ENCODE peak calls at places on chromosome 17, in seven cellular contexts. J is cardiac muscle cell, Z is BE2C, V is cardiac fibroblast, Y is fibroblast of lung, N is mesothelial cell of epicardium, M is hepatocyte. W is an unnamed sample.
A peak's percentile ranks its signal among the peaks of the same experiment; 100 is the strongest.

GRCh38 chr17:68322630-68323029 is 31.3 kb downstream of the ARSG start:
- DNase-seq in J (no peak), Z (no peak), V (no peak), Y (no peak), N (no peak), M (no peak), W (no peak)

GRCh38 chr17:44257815-44258750 is 9.9 kb downstream of the SLC4A1 start:
- DNase-seq in J (no peak), Z (peak; percentile 55), V (no peak), Y (no peak), N (no peak), M (no peak), W (no peak)

GRCh38 chr17:12967962-12968361 is 49.9 kb downstream of the ELAC2 start:
- DNase-seq in J (no peak), Z (no peak), V (no peak), Y (no peak), N (no peak), M (no peak), W (no peak)

GRCh38 chr17:16980813-16981731 is 9.2 kb upstream of the TNFRSF13B start:
- DNase-seq in J (no peak), Z (peak; percentile 66), V (no peak), Y (no peak), N (no peak), M (no peak), W (peak; percentile 55)

GRCh38 chr17:58306131-58306951 is 22.3 kb downstream of the TSPOAP1 start:
- DNase-seq in J (no peak), Z (no peak), V (no peak), Y (no peak), N (no peak), M (no peak), W (peak; percentile 11)

GRCh38 chr17:48869821-48870318 is 22.7 kb upstream of the ATP5MC1 start:
- DNase-seq in J (no peak), Z (no peak), V (no peak), Y (no peak), N (no peak), M (no peak), W (no peak)

GRCh38 chr17:82278786-82279379 is 5.4 kb upstream of the CSNK1D start:
- DNase-seq in J (no peak), Z (no peak), V (no peak), Y (no peak), N (no peak), M (no peak), W (no peak)

GRCh38 chr17:29140631-29141483 is 39.3 kb downstream of the MYO18A start:
- DNase-seq in J (peak; percentile 89), Z (peak; percentile 66), V (peak; percentile 49), Y (peak; percentile 49), N (no peak), M (no peak), W (peak; percentile 75)

GRCh38 chr17:59762022-59762825 is 54.8 kb downstream of the VMP1 start:
- DNase-seq in J (no peak), Z (no peak), V (peak; percentile 59), Y (peak; percentile 84), N (no peak), M (no peak), W (no peak)

GRCh38 chr17:74361613-74362391 is at the start of gene BTBD17:
- DNase-seq in J (peak; percentile 64), Z (peak; percentile 64), V (peak; percentile 49), Y (peak; percentile 6), N (no peak), M (peak; percentile 71), W (peak; percentile 93)

GRCh38 chr17:63998050-63998720 is at the start of gene PRR29:
- DNase-seq in J (peak; percentile 91), Z (peak; percentile 89), V (peak; percentile 72), Y (peak; percentile 53), N (peak; percentile 78), M (peak; percentile 93), W (peak; percentile 88)

GRCh38 chr17:751269-752001 is 629 bp downstream of the GEMIN4 start:
- DNase-seq in J (peak; percentile 35), Z (no peak), V (peak; percentile 46), Y (peak; percentile 54), N (no peak), M (peak; percentile 41), W (no peak)

GRCh38 chr17:35588196-35588920 is 1.2 kb downstream of the AP2B1 start:
- DNase-seq in J (no peak), Z (no peak), V (peak; percentile 47), Y (peak; percentile 36), N (no peak), M (peak; percentile 73), W (no peak)

GRCh38 chr17:75130632-75131277 is 787 bp downstream of the NT5C start:
- DNase-seq in J (peak; percentile 76), Z (peak; percentile 78), V (peak; percentile 66), Y (peak; percentile 60), N (peak; percentile 44), M (peak; percentile 80), W (peak; percentile 70)

GRCh38 chr17:81217531-81217930 is 5.2 kb downstream of the CEP131 start:
- DNase-seq in J (no peak), Z (no peak), V (no peak), Y (no peak), N (no peak), M (no peak), W (no peak)

GRCh38 chr17:17235212-17236174 is 1.5 kb downstream of the FLCN start:
- DNase-seq in J (peak; percentile 13), Z (no peak), V (peak; percentile 9), Y (peak; percentile 18), N (no peak), M (peak; percentile 60), W (no peak)

GRCh38 chr17:55699178-55699865 is 23.3 kb downstream of the TMEM100 start:
- DNase-seq in J (no peak), Z (peak; percentile 45), V (no peak), Y (no peak), N (no peak), M (no peak), W (no peak)

GRCh38 chr17:27888945-27889344 is 4.2 kb downstream of the LYRM9 start:
- DNase-seq in J (peak; percentile 83), Z (no peak), V (peak; percentile 35), Y (no peak), N (no peak), M (peak; percentile 24), W (no peak)

GRCh38 chr17:15451681-15452080 is 15.7 kb downstream of the CDRT4 start:
- DNase-seq in J (no peak), Z (no peak), V (no peak), Y (no peak), N (no peak), M (no peak), W (no peak)

GRCh38 chr17:7035591-7036368 is at the start of gene SLC16A13:
- DNase-seq in J (peak; percentile 97), Z (peak; percentile 86), V (peak; percentile 96), Y (peak; percentile 92), N (peak; percentile 90), M (peak; percentile 99), W (peak; percentile 92)

DNA sequence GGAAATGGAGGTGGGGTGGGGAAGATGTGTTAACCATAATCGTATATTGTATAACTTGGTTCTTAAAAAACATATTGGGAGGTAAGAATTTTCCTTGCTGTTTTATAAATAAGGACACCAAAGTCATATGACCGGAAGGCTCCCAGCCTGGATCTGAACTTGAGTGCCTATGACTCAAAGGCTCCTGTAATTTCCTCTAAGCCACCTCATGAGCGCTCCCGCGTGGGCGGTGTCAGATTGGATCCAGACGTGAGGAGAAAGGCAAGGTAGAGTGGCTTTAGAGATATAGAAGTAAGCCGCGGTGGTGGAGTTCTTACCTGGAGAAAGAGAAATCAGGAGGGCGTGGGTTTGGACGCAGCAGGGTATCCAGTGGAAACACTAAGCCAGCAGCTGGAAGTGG is 196.2 kb upstream of the NLRP1 start:
- DNase-seq in J (no peak), Z (no peak), V (peak; percentile 6), Y (no peak), N (no peak), M (peak; percentile 13), W (no peak)
- TF ChIP-seq CTCF in J (no peak), Z (no peak), V (peak; percentile 4), Y (no peak), N (no peak), M (no peak), W (no peak)

DNA sequence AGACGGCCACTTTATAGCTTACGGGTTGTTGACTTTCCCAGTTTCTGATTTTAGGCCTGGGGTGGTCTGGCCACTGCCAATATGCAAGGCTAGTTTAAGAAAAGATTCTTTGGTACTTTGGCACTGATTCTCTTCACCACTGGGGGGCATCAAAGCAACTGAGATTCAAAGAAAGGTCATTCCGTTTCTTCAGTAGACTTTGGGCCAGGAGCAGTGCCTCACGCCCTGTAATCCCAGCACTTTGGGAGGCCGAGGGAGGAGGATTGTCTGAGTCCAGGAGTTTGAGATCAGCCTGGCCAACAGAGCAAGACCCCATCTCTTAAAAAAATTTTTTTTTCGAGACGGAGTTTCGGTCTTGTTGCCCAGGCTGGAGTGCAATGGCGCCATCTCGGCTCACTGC is 53.0 kb downstream of the RPA1 start:
- DNase-seq in J (peak; percentile 64), Z (peak; percentile 36), V (peak; percentile 53), Y (peak; percentile 55), N (no peak), M (peak; percentile 32), W (peak; percentile 29)
- TF ChIP-seq CTCF in J (peak; percentile 60), Z (peak; percentile 57), V (peak; percentile 53), Y (peak; percentile 51), N (peak; percentile 54), M (peak; percentile 53), W (peak; percentile 68)

DNA sequence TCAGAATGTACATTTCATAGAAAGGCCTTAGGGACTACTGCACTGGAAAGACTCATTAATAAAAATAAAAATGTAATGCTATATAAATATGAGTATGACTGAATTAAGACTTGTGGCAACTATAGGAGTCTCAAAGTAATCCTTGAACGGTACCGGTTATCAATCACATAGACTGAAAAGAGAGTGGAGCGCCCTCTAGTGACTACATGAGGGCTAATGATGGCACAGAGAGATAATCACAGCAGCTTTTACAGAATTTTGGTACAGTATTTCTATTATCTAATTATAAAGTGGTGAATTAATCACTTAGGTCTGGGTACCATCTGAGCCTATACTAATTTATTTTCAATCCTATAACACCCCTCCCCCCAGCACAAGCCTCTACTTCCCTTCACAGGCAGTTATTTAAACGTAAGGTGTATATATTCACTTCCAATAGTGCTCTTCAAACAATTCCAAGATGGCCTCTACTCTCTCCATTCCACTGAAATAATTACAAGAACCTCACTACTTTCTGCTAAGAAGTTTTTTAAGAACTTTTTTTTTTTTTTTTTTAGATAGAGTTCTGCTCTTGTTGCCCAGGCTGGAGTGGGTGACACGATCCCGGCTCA is 40.7 kb upstream of the ANKFY1 start:
- DNase-seq in J (peak; percentile 64), Z (peak; percentile 48), V (peak; percentile 58), Y (peak; percentile 62), N (no peak), M (peak; percentile 69), W (peak; percentile 49)
- TF ChIP-seq CTCF in J (peak; percentile 74), Z (peak; percentile 74), V (peak; percentile 63), Y (peak; percentile 68), N (peak; percentile 50), M (peak; percentile 70), W (peak; percentile 77)

DNA sequence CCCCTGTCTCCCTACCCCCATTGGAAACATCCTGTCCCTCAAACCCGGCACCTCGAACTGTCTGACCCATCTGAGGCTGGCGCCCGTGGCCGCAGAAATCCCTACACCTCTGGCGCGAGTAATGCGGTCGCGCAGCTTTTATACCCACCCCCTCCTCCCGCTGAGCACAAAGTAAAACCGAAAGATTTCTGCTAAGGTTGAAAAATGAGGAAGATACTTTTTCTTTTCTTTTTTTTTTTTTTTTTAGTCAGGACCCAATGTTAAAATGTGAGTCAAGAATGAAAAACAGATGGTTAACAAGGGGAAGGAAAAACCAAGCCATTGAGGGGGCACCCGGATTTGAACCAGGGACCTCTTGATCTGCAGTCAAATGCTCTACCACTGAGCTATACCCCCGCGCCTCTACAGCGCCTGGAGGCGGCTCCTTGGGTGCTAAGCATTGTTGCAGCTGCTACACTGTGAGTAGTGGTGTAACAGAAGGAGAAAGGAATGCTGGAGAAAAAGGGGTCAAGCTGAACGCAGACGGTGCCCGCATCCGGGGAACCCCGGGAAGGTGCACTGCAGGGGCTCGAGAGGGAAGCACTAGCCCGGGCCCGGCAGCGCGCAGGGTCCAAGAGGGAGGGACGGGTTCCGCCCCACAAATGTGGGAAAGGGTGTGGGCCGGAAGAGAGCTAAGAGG is 751 bp upstream of the LASP1 start:
- DNase-seq in J (peak; percentile 82), Z (peak; percentile 85), V (peak; percentile 92), Y (peak; percentile 91), N (peak; percentile 85), M (peak; percentile 94), W (peak; percentile 92)
- TF ChIP-seq CTCF in J (peak; percentile 37), Z (peak; percentile 17), V (peak; percentile 25), Y (no peak), N (no peak), M (peak; percentile 26), W (no peak)

W was measured in glutamatergic neuron.